ENCODE peak calls at places on chromosomes 6 and 20, in five cellular contexts. L is astrocyte of the spinal cord; K is activated T-cell treated with anti-CD3 and anti-CD28 coated beads, Interleukin-2, amount 50 U/mL, for 4 hours; S is pulmonary artery endothelial cell; E is right atrium auricular region. V is an unnamed sample.

GRCh38 chr6:157830354-157831017 is 7.4 kb downstream of the SNX9 start:
- DNase-seq in L (peak; percentile 41), K (no peak), S (no peak), E (no peak), V (no peak)

GRCh38 chr20:24470782-24471582 is 1.6 kb downstream of the SYNDIG1 start:
- DNase-seq in L (no peak), K (no peak), S (no peak), E (no peak), V (no peak)

GRCh38 chr6:100347901-100348550 is 116.7 kb downstream of the SIM1 start:
- DNase-seq in L (peak; percentile 88), K (no peak), S (no peak), E (no peak), V (no peak)

GRCh38 chr6:169831450-169832246 is 80.2 kb downstream of the ERMARD start:
- DNase-seq in L (peak; percentile 46), K (peak; percentile 65), S (no peak), E (peak; percentile 70), V (peak; percentile 91)

GRCh38 chr6:33314515-33314942 is 651 bp upstream of the TAPBP start:
- DNase-seq in L (peak; percentile 72), K (peak; percentile 67), S (no peak), E (peak; percentile 85), V (no peak)

GRCh38 chr20:32067234-32067821 is 15.3 kb downstream of the HCK start:
- DNase-seq in L (peak; percentile 47), K (no peak), S (no peak), E (no peak), V (no peak)

GRCh38 chr6:42359021-42359420 is 92.7 kb downstream of the TRERF1 start:
- DNase-seq in L (no peak), K (no peak), S (no peak), E (no peak), V (no peak)

GRCh38 chr20:35731862-35732643 is 10.0 kb downstream of the RBM39 start:
- DNase-seq in L (no peak), K (no peak), S (no peak), E (no peak), V (no peak)

GRCh38 chr6:122833229-122833556 is 44.1 kb downstream of the SMPDL3A start:
- DNase-seq in L (peak; percentile 34), K (no peak), S (no peak), E (no peak), V (no peak)

GRCh38 chr20:17059465-17059864 is 167.4 kb upstream of the PCSK2 start:
- DNase-seq in L (peak; percentile 0), K (no peak), S (no peak), E (no peak), V (no peak)

GRCh38 chr6:42505377-42505702 is 53.6 kb upstream of the TRERF1 start:
- DNase-seq in L (peak; percentile 64), K (no peak), S (no peak), E (no peak), V (no peak)

GRCh38 chr6:148608211-148608951 is 138.4 kb upstream of the UST start:
- DNase-seq in L (peak; percentile 28), K (no peak), S (no peak), E (no peak), V (no peak)

GRCh38 chr6:1609662-1610496 is at the start of gene FOXC1:
- DNase-seq in L (peak; percentile 96), K (no peak), S (peak; percentile 83), E (peak; percentile 95), V (peak; percentile 98)

GRCh38 chr20:44137210-44137781 is 49.7 kb downstream of the JPH2 start:
- DNase-seq in L (no peak), K (no peak), S (no peak), E (no peak), V (no peak)

GRCh38 chr20:53215166-53215565 is 243.0 kb downstream of the TSHZ2 start:
- DNase-seq in L (no peak), K (no peak), S (no peak), E (no peak), V (no peak)